ENCODE peak calls at places on chromosomes 7 and 10, in eight cellular contexts. B is right cardiac atrium; W is OCI-LY7; H is A549; N is fibroblast of pulmonary artery; Z is CD8-positive, alpha-beta T cell; M is adipocyte; I is NT2/D1. J is an unnamed sample.

GRCh38 chr7:112163021-112163310 is 43.2 kb downstream of the DOCK4 start:
- DNase-seq in B (no peak), W (no peak), H (peak; percentile 3), N (no peak), Z (no peak), M (no peak), I (no peak), J (no peak)

GRCh38 chr7:68694656-68695055 is 903.6 kb upstream of the AUTS2 start:
- DNase-seq in B (no peak), W (no peak), H (no peak), N (no peak), Z (no peak), M (peak; percentile 5), I (no peak), J (no peak)

GRCh38 chr10:92114201-92114600 is 176.7 kb downstream of the CPEB3 start:
- DNase-seq in B (no peak), W (no peak), H (no peak), N (no peak), Z (no peak), M (no peak), I (no peak), J (no peak)

GRCh38 chr10:49174926-49175500 is 13.2 kb downstream of the TMEM273 start:
- DNase-seq in B (no peak), W (no peak), H (no peak), N (no peak), Z (no peak), M (no peak), I (no peak), J (no peak)

GRCh38 chr7:135186841-135187253 is 16.3 kb upstream of the CYREN start:
- DNase-seq in B (peak; percentile 33), W (no peak), H (no peak), N (no peak), Z (no peak), M (no peak), I (no peak), J (no peak)

GRCh38 chr7:80835251-80835650 is 83.6 kb downstream of the SEMA3C start:
- DNase-seq in B (no peak), W (no peak), H (no peak), N (no peak), Z (no peak), M (no peak), I (no peak), J (no peak)

GRCh38 chr10:22552888-22553378 is 161.4 kb downstream of the PIP4K2A start:
- DNase-seq in B (no peak), W (no peak), H (no peak), N (peak; percentile 24), Z (no peak), M (peak; percentile 25), I (no peak), J (peak; percentile 76)

GRCh38 chr10:71782917-71783490 is 9.7 kb upstream of the VSIR start:
- DNase-seq in B (peak; percentile 69), W (no peak), H (no peak), N (no peak), Z (no peak), M (no peak), I (no peak), J (no peak)

GRCh38 chr7:43906327-43907010 is at the start of gene URGCP:
- DNase-seq in B (peak; percentile 80), W (no peak), H (peak; percentile 62), N (peak; percentile 29), Z (peak; percentile 61), M (peak; percentile 78), I (no peak), J (peak; percentile 75)

GRCh38 chr7:158001621-158002320 is 585.9 kb downstream of the PTPRN2 start:
- DNase-seq in B (no peak), W (no peak), H (no peak), N (no peak), Z (no peak), M (no peak), I (no peak), J (no peak)

GRCh38 chr7:157774495-157774894 is 437.7 kb downstream of the DNAJB6 start:
- DNase-seq in B (no peak), W (no peak), H (no peak), N (no peak), Z (no peak), M (no peak), I (no peak), J (no peak)

GRCh38 chr7:66258409-66258808 is 53.3 kb downstream of the TPST1 start:
- DNase-seq in B (no peak), W (no peak), H (no peak), N (no peak), Z (no peak), M (no peak), I (peak; percentile 39), J (no peak)

GRCh38 chr7:8221603-8222002 is 40.4 kb downstream of the ICA1 start:
- DNase-seq in B (no peak), W (no peak), H (no peak), N (no peak), Z (no peak), M (no peak), I (peak; percentile 67), J (no peak)

GRCh38 chr7:44156453-44157010 is 15.4 kb upstream of the MYL7 start:
- DNase-seq in B (peak; percentile 28), W (no peak), H (no peak), N (no peak), Z (no peak), M (no peak), I (no peak), J (no peak)

GRCh38 chr7:122965306-122965705 is 30.2 kb downstream of the TAS2R16 start:
- DNase-seq in B (no peak), W (no peak), H (no peak), N (no peak), Z (no peak), M (no peak), I (no peak), J (no peak)

GRCh38 chr10:87660484-87661133 is 931 bp downstream of the PAPSS2 start:
- DNase-seq in B (peak; percentile 73), W (no peak), H (no peak), N (peak; percentile 74), Z (no peak), M (peak; percentile 85), I (no peak), J (peak; percentile 85)

GRCh38 chr7:150487625-150488024 is 27.0 kb upstream of the GIMAP7 start:
- DNase-seq in B (no peak), W (no peak), H (no peak), N (no peak), Z (no peak), M (no peak), I (no peak), J (no peak)

GRCh38 chr10:42638821-42639270 is 476 bp upstream of the ZNF33B start:
- DNase-seq in B (no peak), W (no peak), H (no peak), N (no peak), Z (no peak), M (no peak), I (no peak), J (no peak)

GRCh38 chr10:97320480-97321031 is 1.5 kb downstream of the FRAT1 start:
- DNase-seq in B (peak; percentile 62), W (no peak), H (no peak), N (no peak), Z (peak; percentile 25), M (no peak), I (no peak), J (no peak)

GRCh38 chr10:87654212-87654611 is 5.5 kb upstream of the PAPSS2 start:
- DNase-seq in B (no peak), W (no peak), H (no peak), N (no peak), Z (no peak), M (no peak), I (no peak), J (no peak)

GRCh38 chr7:75546272-75547015 is 54.3 kb downstream of the SPDYE5 start:
- DNase-seq in B (no peak), W (no peak), H (no peak), N (no peak), Z (no peak), M (no peak), I (no peak), J (no peak)

GRCh38 chr10:129545257-129545656 is 78.2 kb downstream of the MGMT start:
- DNase-seq in B (no peak), W (no peak), H (no peak), N (peak; percentile 59), Z (no peak), M (no peak), I (no peak), J (no peak)

GRCh38 chr7:125061776-125062397 is 132.3 kb upstream of the POT1 start:
- DNase-seq in B (no peak), W (no peak), H (no peak), N (peak; percentile 63), Z (no peak), M (peak; percentile 65), I (no peak), J (peak; percentile 9)

GRCh38 chr10:114753126-114753525 is 68.5 kb upstream of the FHIP2A start:
- DNase-seq in B (no peak), W (no peak), H (no peak), N (no peak), Z (no peak), M (no peak), I (no peak), J (peak; percentile 68)

GRCh38 chr10:116417821-116418220 is 9.8 kb upstream of the PNLIPRP3 start:
- DNase-seq in B (no peak), W (no peak), H (no peak), N (no peak), Z (no peak), M (no peak), I (no peak), J (peak; percentile 15)

GRCh38 chr10:70575486-70575873 is 27.1 kb downstream of the PRF1 start:
- DNase-seq in B (no peak), W (no peak), H (no peak), N (no peak), Z (no peak), M (no peak), I (no peak), J (no peak)

GRCh38 chr7:22823142-22823497 is 471 bp upstream of the TOMM7 start:
- DNase-seq in B (no peak), W (peak; percentile 20), H (no peak), N (no peak), Z (no peak), M (no peak), I (no peak), J (no peak)

GRCh38 chr7:24403557-24403956 is 119.6 kb downstream of the NPY start:
- DNase-seq in B (no peak), W (no peak), H (no peak), N (no peak), Z (no peak), M (no peak), I (no peak), J (no peak)
- H3K4me3 ChIP-seq in B (no peak overlapping the region), W (no peak overlapping the region), H (no peak overlapping the region), N (no peak overlapping the region), Z (no peak overlapping the region), M (no peak overlapping the region), I (no peak overlapping the region), J (no peak overlapping the region)

GRCh38 chr10:25068152-25069058 is 52.0 kb downstream of the THNSL1 start:
- DNase-seq in B (no peak), W (no peak), H (no peak), N (peak; percentile 56), Z (no peak), M (peak; percentile 11), I (peak; percentile 87), J (peak; percentile 60)
- H3K4me3 ChIP-seq in B (no peak overlapping the region), W (no peak overlapping the region), H (no peak overlapping the region), N (no peak overlapping the region), Z (no peak overlapping the region), M (no peak overlapping the region), I (no peak overlapping the region), J (no peak overlapping the region)

GRCh38 chr10:30127120-30127541 is 67.7 kb upstream of the JCAD start:
- DNase-seq in B (peak; percentile 72), W (no peak), H (no peak), N (peak; percentile 75), Z (no peak), M (no peak), I (no peak), J (peak; percentile 62)
- H3K4me3 ChIP-seq in B (no peak overlapping the region), W (no peak overlapping the region), H (no peak overlapping the region), N (no peak overlapping the region), Z (no peak overlapping the region), M (peak overlapping the region; percentile 51), I (no peak overlapping the region), J (no peak overlapping the region)

GRCh38 chr10:95253007-95253406 is 37.8 kb downstream of the PDLIM1 start:
- DNase-seq in B (no peak), W (no peak), H (no peak), N (peak; percentile 43), Z (no peak), M (no peak), I (no peak), J (no peak)
- H3K4me3 ChIP-seq in B (no peak overlapping the region), W (no peak overlapping the region), H (no peak overlapping the region), N (no peak overlapping the region), Z (no peak overlapping the region), M (no peak overlapping the region), I (no peak overlapping the region), J (no peak overlapping the region)